ENCODE peak calls at places on chromosomes 1 and 21, in eight cellular contexts. H, C, E, L, V, Q, I and Y are unnamed samples.
A peak's percentile ranks its signal among the peaks of the same experiment; 100 is the strongest.

GRCh38 chr1:231691618-231692259 is 65.1 kb downstream of the DISC1 start:
- DNase-seq in H (no peak), C (peak; percentile 55), E (peak; percentile 77), L (no peak), V (no peak), Q (peak; percentile 31), I (no peak), Y (peak; percentile 49)

GRCh38 chr1:22875240-22875639 is 97.4 kb downstream of the LACTBL1 start:
- DNase-seq in H (no peak), C (no peak), E (no peak), L (no peak), V (no peak), Q (no peak), I (no peak), Y (no peak)

GRCh38 chr1:155978973-155979429 is 654 bp upstream of the ARHGEF2 start:
- DNase-seq in H (peak; percentile 47), C (no peak), E (peak; percentile 60), L (peak; percentile 73), V (no peak), Q (no peak), I (no peak), Y (no peak)

GRCh38 chr21:45377325-45377709 is 27.6 kb upstream of the COL18A1 start:
- DNase-seq in H (no peak), C (no peak), E (no peak), L (no peak), V (no peak), Q (no peak), I (no peak), Y (no peak)

GRCh38 chr21:44727757-44728156 is 16.4 kb upstream of the TSPEAR start:
- DNase-seq in H (no peak), C (no peak), E (no peak), L (no peak), V (peak; percentile 36), Q (no peak), I (no peak), Y (no peak)

GRCh38 chr1:8323706-8324105 is 5.8 kb downstream of the SLC45A1 start:
- DNase-seq in H (no peak), C (no peak), E (no peak), L (no peak), V (no peak), Q (no peak), I (no peak), Y (no peak)

GRCh38 chr21:46355161-46356004 is 31.4 kb downstream of the PCNT start:
- DNase-seq in H (no peak), C (no peak), E (no peak), L (no peak), V (no peak), Q (no peak), I (no peak), Y (no peak)

GRCh38 chr1:193326296-193326695 is 139.9 kb upstream of the B3GALT2 start:
- DNase-seq in H (no peak), C (no peak), E (no peak), L (no peak), V (no peak), Q (no peak), I (no peak), Y (no peak)

GRCh38 chr1:47686731-47687617 is 249.1 kb downstream of the FOXD2 start:
- DNase-seq in H (no peak), C (no peak), E (no peak), L (peak; percentile 52), V (peak; percentile 47), Q (no peak), I (no peak), Y (no peak)

GRCh38 chr1:75855010-75855409 is 58.3 kb downstream of the MSH4 start:
- DNase-seq in H (no peak), C (no peak), E (no peak), L (no peak), V (no peak), Q (peak; percentile 75), I (no peak), Y (no peak)

GRCh38 chr1:215083408-215083961 is 948 bp downstream of the KCNK2 start:
- DNase-seq in H (no peak), C (no peak), E (no peak), L (peak; percentile 65), V (peak; percentile 67), Q (no peak), I (no peak), Y (no peak)

GRCh38 chr1:91549041-91549735 is 48.5 kb downstream of the CDC7 start:
- DNase-seq in H (peak; percentile 22), C (no peak), E (no peak), L (no peak), V (no peak), Q (no peak), I (peak; percentile 86), Y (no peak)

GRCh38 chr21:31503939-31504338 is 155.6 kb upstream of the SOD1 start:
- DNase-seq in H (no peak), C (no peak), E (no peak), L (no peak), V (no peak), Q (no peak), I (no peak), Y (no peak)

GRCh38 chr21:31514598-31514997 is 144.9 kb upstream of the SOD1 start:
- DNase-seq in H (no peak), C (no peak), E (no peak), L (no peak), V (no peak), Q (no peak), I (no peak), Y (no peak)

GRCh38 chr21:31511258-31511657 is 148.2 kb upstream of the SOD1 start:
- DNase-seq in H (no peak), C (no peak), E (no peak), L (no peak), V (no peak), Q (no peak), I (no peak), Y (no peak)

GRCh38 chr21:31505975-31506374 is 153.5 kb upstream of the SOD1 start:
- DNase-seq in H (no peak), C (no peak), E (no peak), L (no peak), V (no peak), Q (no peak), I (no peak), Y (no peak)

GRCh38 chr21:31509108-31510017 is 150.1 kb upstream of the SOD1 start:
- DNase-seq in H (peak; percentile 29), C (peak; percentile 44), E (peak; percentile 72), L (no peak), V (no peak), Q (peak; percentile 18), I (no peak), Y (no peak)
- TF ChIP-seq CTCF in H (no peak), C (peak; percentile 7), E (peak; percentile 71), L (no peak), V (no peak), Q (peak; percentile 38), I (no peak), Y (no peak)

GRCh38 chr1:82704393-82704792 is 903.7 kb downstream of the ADGRL2 start:
- DNase-seq in H (no peak), C (no peak), E (no peak), L (no peak), V (no peak), Q (no peak), I (no peak), Y (no peak)
- TF ChIP-seq EP300 in H (no peak), C (no peak), E (no peak), L (no peak), V (no peak), Q (no peak), I (no peak), Y (no peak)

GRCh38 chr1:9690440-9691107 is 39.0 kb downstream of the PIK3CD start:
- DNase-seq in H (no peak), C (no peak), E (no peak), L (no peak), V (no peak), Q (no peak), I (no peak), Y (no peak)

GRCh38 chr1:9691108-9691445 is 39.5 kb downstream of the PIK3CD start:
- DNase-seq in H (no peak), C (no peak), E (no peak), L (no peak), V (no peak), Q (no peak), I (no peak), Y (no peak)

GRCh38 chr1:9689971-9690381 is 38.4 kb downstream of the PIK3CD start:
- DNase-seq in H (peak; percentile 38), C (no peak), E (peak; percentile 58), L (peak; percentile 73), V (no peak), Q (no peak), I (no peak), Y (peak; percentile 62)

GRCh38 chr1:9689011-9689706 is 37.6 kb downstream of the PIK3CD start:
- DNase-seq in H (peak; percentile 90), C (peak; percentile 38), E (peak; percentile 97), L (peak; percentile 89), V (peak; percentile 84), Q (peak; percentile 48), I (no peak), Y (peak; percentile 90)

DNA sequence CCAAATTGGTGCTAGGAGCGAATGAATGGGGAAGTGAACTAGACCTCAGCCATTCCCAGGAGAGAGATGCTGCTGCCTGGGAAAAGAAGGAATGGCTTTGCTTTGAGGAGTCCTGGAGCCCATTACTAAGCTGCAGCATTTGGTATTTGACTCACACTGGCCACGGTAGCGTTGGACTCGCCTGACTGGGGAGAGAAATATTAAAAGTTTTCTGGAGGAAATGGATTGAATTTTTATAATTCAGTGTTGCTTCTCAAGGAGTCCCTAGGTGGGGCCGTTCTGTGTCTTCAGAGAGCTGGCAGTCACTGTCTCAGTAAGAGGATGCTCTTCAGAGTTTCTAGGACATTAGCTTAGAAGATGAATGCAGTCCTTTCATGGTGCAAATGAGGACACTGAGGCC is 40.2 kb downstream of the PIK3CD start:
- DNase-seq in H (no peak), C (no peak), E (no peak), L (no peak), V (no peak), Q (no peak), I (no peak), Y (no peak)
- TF ChIP-seq CTCF in H (no peak), C (no peak), E (peak; percentile 4), L (no peak), V (no peak), Q (no peak), I (no peak), Y (no peak)

GRCh38 chr1:30340934-30341333 is 382.5 kb downstream of the MATN1 start:
- DNase-seq in H (no peak), C (no peak), E (no peak), L (no peak), V (no peak), Q (no peak), I (no peak), Y (no peak)
- TF ChIP-seq EP300 in H (no peak), C (no peak), E (no peak), L (no peak), V (no peak), Q (no peak), I (no peak), Y (no peak)